ENCODE peak calls at places on chromosomes 5 and 9, in seven cellular contexts. F is endothelial cell, B is breast epithelium, C is PC-9, D is GM12864, E is K562, O is PC-3. X is an unnamed sample.
A peak's percentile ranks its signal among the peaks of the same experiment; 100 is the strongest.

GRCh38 chr5:77311217-77311571 is 100.7 kb downstream of the PDE8B start:
- DNase-seq in D (no peak), F (no peak), B (no peak), E (no peak), C (no peak), O (no peak), X (no peak)

GRCh38 chr9:731474-731873 is 110.0 kb upstream of the DMRT1 start:
- DNase-seq in D (no peak), C (no peak), F (no peak), E (no peak), B (no peak), O (no peak), X (no peak)

GRCh38 chr9:109499631-109500120 is 1.6 kb upstream of the PTPN3 start:
- DNase-seq in C (no peak), B (peak; percentile 63), F (peak; percentile 26), E (no peak), D (no peak), O (peak; percentile 64), X (no peak)

GRCh38 chr9:129237195-129237611 is 59.1 kb upstream of the IER5L start:
- DNase-seq in E (peak; percentile 79), C (no peak), B (no peak), O (peak; percentile 54), D (no peak), F (no peak), X (no peak)

GRCh38 chr9:130522233-130522808 is 57.1 kb upstream of the FUBP3 start:
- DNase-seq in D (no peak), E (peak; percentile 55), F (no peak), C (no peak), B (no peak), O (no peak), X (no peak)

GRCh38 chr9:131645078-131645776 is 94.6 kb downstream of the RAPGEF1 start:
- DNase-seq in B (no peak), C (peak; percentile 58), D (no peak), F (no peak), O (no peak), E (no peak), X (no peak)

GRCh38 chr9:122159026-122159924 is at the start of the genes MORN5 and NDUFA8:
- DNase-seq in E (peak; percentile 98), O (peak; percentile 94), D (peak; percentile 86), B (peak; percentile 96), C (peak; percentile 81), F (peak; percentile 99), X (peak; percentile 99)

GRCh38 chr9:128150594-128151342 is 1.5 kb downstream of the LCN2 start:
- DNase-seq in E (peak; percentile 93), D (no peak), C (peak; percentile 79), O (no peak), B (no peak), F (peak; percentile 56), X (no peak)

GRCh38 chr5:139760066-139761056 is 35.2 kb upstream of the PSD2 start:
- DNase-seq in B (no peak), C (no peak), D (no peak), F (no peak), O (peak; percentile 19), E (no peak), X (no peak)

GRCh38 chr5:13833440-13833839 is 111.0 kb downstream of the DNAH5 start:
- DNase-seq in C (no peak), O (no peak), E (no peak), B (no peak), D (no peak), F (no peak), X (no peak)

GRCh38 chr5:13830536-13830935 is 114.0 kb downstream of the DNAH5 start:
- DNase-seq in O (no peak), D (no peak), E (no peak), B (no peak), F (no peak), C (no peak), X (no peak)

DNA sequence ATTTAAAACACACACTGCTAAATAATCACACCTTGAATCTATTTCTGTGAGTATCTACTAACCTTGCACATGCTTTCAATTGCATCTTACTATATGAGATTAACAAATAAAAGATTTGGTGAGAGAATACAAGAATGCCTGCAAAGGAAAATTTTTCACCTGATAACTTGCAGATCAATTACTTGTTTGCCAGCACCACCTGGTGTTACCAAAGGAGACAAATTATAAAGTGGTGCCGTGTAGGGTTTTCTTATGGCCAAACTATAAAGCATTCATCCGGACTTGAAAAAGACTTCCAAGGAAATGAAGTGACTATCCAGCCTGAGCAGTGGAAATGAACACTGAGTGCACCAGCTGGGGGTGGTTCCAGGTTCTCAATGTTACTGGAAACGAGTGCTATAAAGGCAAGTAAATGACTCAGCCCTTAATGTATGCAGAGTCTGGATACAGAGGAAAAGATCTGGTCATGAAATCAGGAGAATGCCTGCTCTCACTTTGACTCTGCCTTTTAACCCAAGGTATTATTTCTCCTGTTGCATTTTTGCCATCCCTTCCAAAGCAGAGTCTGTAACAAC is 113.2 kb downstream of the DNAH5 start:
- DNase-seq in O (peak; percentile 72), C (no peak), D (no peak), B (no peak), F (no peak), E (no peak), X (no peak)
- TF ChIP-seq CTCF in O (peak; percentile 80), C (peak; percentile 47), D (no peak), B (no peak), F (no peak), E (no peak), X (no peak)

GRCh38 chr5:14034991-14035390 is 90.5 kb upstream of the DNAH5 start:
- DNase-seq in E (no peak), D (no peak), B (no peak), F (no peak), C (no peak), O (no peak), X (no peak)

GRCh38 chr5:14035859-14036440 is 91.5 kb upstream of the DNAH5 start:
- DNase-seq in D (no peak), O (peak; percentile 100), E (no peak), F (peak; percentile 13), C (peak; percentile 100), B (no peak), X (peak; percentile 19)

GRCh38 chr5:14038341-14038959 is 94.0 kb upstream of the DNAH5 start:
- DNase-seq in B (no peak), O (peak; percentile 98), F (no peak), C (peak; percentile 98), D (no peak), E (peak; percentile 6), X (no peak)

GRCh38 chr5:14036947-14037346 is 92.5 kb upstream of the DNAH5 start:
- DNase-seq in O (no peak), C (no peak), D (no peak), B (no peak), E (no peak), F (no peak), X (no peak)

DNA sequence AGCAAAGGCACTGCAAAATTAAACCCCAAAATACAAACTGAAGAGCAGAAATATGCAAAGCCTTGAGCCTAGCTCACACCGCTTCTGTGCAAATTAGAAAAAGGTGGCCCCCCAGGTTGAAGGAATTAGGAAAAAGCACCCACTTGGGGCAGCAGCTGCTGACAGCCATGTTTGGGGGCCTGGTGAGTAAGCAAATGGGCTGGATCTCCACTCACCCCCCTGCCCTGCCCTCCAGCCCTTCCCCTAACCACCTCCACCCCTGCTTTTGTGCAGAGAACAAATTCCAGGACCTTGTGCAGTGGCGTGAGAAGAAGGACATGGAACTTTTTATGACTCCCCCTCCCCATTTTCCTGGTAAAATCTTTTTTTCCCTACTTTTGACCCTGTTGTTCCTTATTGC is 92.0 kb upstream of the DNAH5 start:
- DNase-seq in B (no peak), C (peak; percentile 79), D (no peak), E (no peak), O (peak; percentile 85), F (no peak), X (no peak)
- TF ChIP-seq CTCF in B (no peak), C (peak; percentile 25), D (no peak), E (no peak), O (peak; percentile 8), F (no peak), X (no peak)

DNA sequence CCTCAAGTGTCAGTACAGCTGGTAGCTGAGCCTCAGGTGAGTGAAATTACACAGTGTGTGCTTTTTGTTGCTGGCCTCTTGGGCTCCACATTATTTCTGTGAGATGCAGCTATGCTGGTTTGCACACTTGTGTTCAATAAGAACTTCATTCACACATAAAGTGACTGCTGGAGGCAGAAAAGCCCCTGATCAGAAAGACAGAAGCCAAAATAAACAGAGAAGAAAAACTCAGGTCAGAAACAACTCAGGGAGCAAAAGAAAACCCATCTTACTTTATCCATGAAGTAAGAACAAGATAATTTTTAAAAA is 15.1 kb downstream of the PNPLA7 start:
- DNase-seq in C (no peak), O (no peak), D (no peak), E (no peak), F (no peak), B (no peak), X (no peak)
- TF ChIP-seq CTCF in C (no peak), O (no peak), D (no peak), E (peak; percentile 3), F (no peak), B (no peak), X (no peak)

GRCh38 chr9:23153058-23153457 is 673.0 kb downstream of the ELAVL2 start:
- DNase-seq in D (no peak), E (no peak), F (no peak), B (no peak), O (no peak), C (no peak), X (no peak)
- TF ChIP-seq CTCF in D (peak; percentile 13), E (no peak), F (no peak), B (no peak), O (peak; percentile 36), C (peak; percentile 38), X (no peak)

DNA sequence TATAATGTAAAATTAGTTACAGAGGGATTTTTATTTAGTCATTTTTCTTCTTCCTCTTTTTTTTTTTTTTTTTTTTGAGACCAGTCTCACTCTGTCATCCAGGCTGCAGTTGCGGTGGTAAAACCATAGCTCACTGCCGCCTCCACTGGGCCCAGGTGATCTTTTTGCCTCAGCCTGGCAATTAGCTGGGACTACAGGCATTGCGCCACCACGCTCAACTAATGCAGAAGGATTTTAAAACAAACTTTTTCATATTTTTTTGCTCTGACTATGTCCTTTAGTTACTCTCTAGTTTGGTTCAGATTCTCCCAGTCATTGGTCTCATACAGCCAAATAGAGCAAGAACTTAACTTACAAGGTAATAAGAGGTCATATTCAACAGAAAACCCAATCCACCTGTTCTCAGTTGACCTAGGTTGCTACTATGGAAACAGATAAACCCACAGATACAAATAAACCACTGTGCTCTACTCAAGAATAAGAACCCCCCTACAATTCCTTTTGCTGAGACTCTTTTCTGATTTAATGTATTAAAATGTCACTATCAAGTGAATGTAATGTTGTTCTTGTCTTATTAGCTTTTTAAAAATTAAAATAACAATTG is 50.1 kb upstream of the TTC39B start:
- DNase-seq in E (peak; percentile 10), B (no peak), F (peak; percentile 10), O (no peak), D (no peak), C (peak; percentile 45), X (no peak)
- TF ChIP-seq CTCF in E (peak; percentile 11), B (no peak), F (no peak), O (no peak), D (no peak), C (no peak), X (peak; percentile 19)